ENCODE peak calls at places on chromosomes 11 and 22, in seven cellular contexts. M is omental fat pad, Y is WERI-Rb-1, X is brain microvascular endothelial cell, F is adrenal gland, D is kidney epithelial cell, L is fibroblast of mammary gland. N is an unnamed sample.

GRCh38 chr11:78652866-78653265 is 78.2 kb upstream of the NARS2 start:
- DNase-seq in Y (no peak), D (no peak), M (no peak), F (no peak), X (no peak), L (no peak), N (no peak)

GRCh38 chr11:109291553-109291952 is 130.4 kb upstream of the C11orf87 start:
- DNase-seq in D (no peak), Y (no peak), X (no peak), F (no peak), M (no peak), L (no peak), N (no peak)

GRCh38 chr11:1263036-1263435 is 40.2 kb downstream of the MUC5B start:
- DNase-seq in F (no peak), D (no peak), Y (no peak), X (no peak), L (no peak), M (no peak), N (no peak)

GRCh38 chr11:18204220-18204619 is 31.6 kb downstream of the MRGPRX4 start:
- DNase-seq in L (no peak), D (no peak), Y (no peak), F (no peak), X (no peak), M (no peak), N (no peak)

GRCh38 chr11:121655481-121656332 is 202.9 kb upstream of the SORL1-AS1 start:
- DNase-seq in X (peak), Y (peak), F (peak), L (peak), D (peak), M (peak), N (peak)

GRCh38 chr11:78332174-78332866 is 85.3 kb downstream of the GAB2 start:
- DNase-seq in X (no peak), F (no peak), D (no peak), Y (no peak), M (no peak), L (no peak), N (no peak)

GRCh38 chr11:8225589-8226036 is 38.1 kb downstream of the LMO1 start:
- DNase-seq in F (peak), Y (peak), L (peak), M (peak), X (peak), D (peak), N (peak)

GRCh38 chr11:103183981-103184592 is 74.9 kb downstream of the DYNC2H1 start:
- DNase-seq in X (no peak), L (no peak), F (no peak), D (no peak), Y (no peak), M (no peak), N (no peak)

GRCh38 chr11:127859941-127860354 is 727.4 kb downstream of the ETS1 start:
- DNase-seq in X (peak), D (no peak), M (no peak), Y (no peak), F (no peak), L (no peak), N (no peak)

GRCh38 chr11:117600261-117600783 is 196.7 kb downstream of the DSCAML1 start:
- DNase-seq in L (no peak), F (no peak), Y (peak), M (no peak), D (no peak), X (no peak), N (no peak)

GRCh38 chr11:131464024-131464423 is 93.6 kb downstream of the NTM start:
- DNase-seq in F (no peak), M (no peak), Y (no peak), D (no peak), L (no peak), X (no peak), N (no peak)

GRCh38 chr11:118876261-118876660 is 7.4 kb upstream of the CXCR5 start:
- DNase-seq in F (no peak), D (no peak), M (no peak), L (no peak), Y (no peak), X (no peak), N (no peak)

GRCh38 chr11:119460582-119460981 is 37.6 kb upstream of the THY1 start:
- DNase-seq in L (peak), F (no peak), Y (no peak), M (no peak), D (no peak), X (peak), N (no peak)

GRCh38 chr11:132559371-132560036 is 972.8 kb downstream of the OPCML start:
- DNase-seq in L (no peak), Y (peak), F (no peak), D (no peak), M (no peak), X (no peak), N (no peak)

DNA sequence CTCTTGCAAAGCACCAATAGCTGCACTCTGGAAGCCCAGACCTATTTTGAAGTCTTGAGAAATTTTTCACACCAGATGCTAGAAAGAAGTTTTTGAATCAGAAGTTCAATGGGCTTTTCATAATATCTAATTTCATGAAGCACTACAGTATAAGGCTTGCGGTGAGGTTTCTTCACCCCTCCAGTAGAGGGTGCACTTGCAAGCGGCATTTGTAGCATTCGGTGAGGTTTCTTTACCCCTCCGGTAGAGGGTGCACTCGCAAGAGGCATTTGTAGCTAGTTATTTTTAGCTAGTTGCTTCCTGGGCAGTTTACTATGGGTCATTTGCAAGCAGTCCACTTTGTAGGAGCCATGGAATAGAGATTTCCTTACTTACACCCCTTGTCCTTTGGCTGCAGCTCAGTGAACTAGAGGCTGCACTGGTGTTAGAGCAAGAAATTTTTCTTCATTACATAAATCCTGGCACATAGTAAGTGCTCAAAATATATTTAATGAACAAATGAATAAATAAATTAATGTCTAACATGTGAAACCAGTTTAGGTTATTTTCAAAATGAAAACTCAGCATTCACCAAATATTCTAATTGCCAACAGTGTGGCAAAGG is 7.8 kb upstream of the NOX4 start:
- DNase-seq in F (no peak), L (no peak), D (no peak), Y (no peak), X (no peak), M (no peak), N (no peak)
- TF ChIP-seq CTCF in F (no peak), L (peak), D (peak), Y (no peak), X (peak), M (no peak), N (no peak)

DNA sequence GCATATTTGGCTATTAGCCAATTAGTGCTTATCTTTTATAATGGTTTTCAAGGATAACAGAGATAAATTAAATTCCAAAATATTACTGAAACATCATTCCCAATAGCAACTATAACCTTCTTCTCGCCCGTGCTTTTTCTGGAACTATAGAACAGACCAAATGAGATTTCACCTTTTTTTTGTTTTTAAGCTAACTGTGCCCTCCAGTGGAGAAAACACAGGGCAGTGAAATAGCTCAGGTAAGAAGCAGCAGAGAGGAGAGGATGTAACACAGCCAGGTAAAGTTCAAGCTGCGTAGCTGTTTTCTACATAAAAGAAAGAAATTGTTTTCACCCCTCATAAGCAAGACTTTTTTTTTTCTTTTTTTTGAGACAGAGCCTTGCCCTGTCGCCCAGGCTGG is 28.2 kb downstream of the HSD17B12 start:
- DNase-seq in D (no peak), Y (no peak), M (no peak), X (no peak), L (no peak), F (no peak), N (no peak)
- TF ChIP-seq CTCF in D (no peak), Y (no peak), M (no peak), X (peak), L (peak), F (peak), N (peak)

GRCh38 chr22:45335021-45335818 is 25.5 kb downstream of the FAM118A start:
- DNase-seq in F (peak), Y (peak), M (no peak), L (no peak), D (no peak), X (no peak), N (peak)
- TF ChIP-seq CTCF in F (peak), Y (peak), M (no peak), L (no peak), D (no peak), X (peak), N (peak)

GRCh38 chr11:66339163-66339675 is 3.0 kb upstream of the RIN1 start:
- DNase-seq in X (no peak), F (no peak), L (no peak), Y (no peak), D (no peak), M (no peak), N (no peak)

GRCh38 chr11:66336234-66337102 is at the start of gene RIN1:
- DNase-seq in X (peak), L (peak), D (peak), Y (peak), M (no peak), F (peak), N (peak)

GRCh38 chr11:66338276-66339162 is 2.3 kb upstream of the RIN1 start:
- DNase-seq in D (no peak), L (no peak), M (no peak), Y (peak), X (no peak), F (no peak), N (no peak)

GRCh38 chr11:66335531-66336233 is 552 bp downstream of the RIN1 start:
- DNase-seq in D (no peak), M (no peak), Y (no peak), X (peak), L (peak), F (no peak), N (no peak)

DNA sequence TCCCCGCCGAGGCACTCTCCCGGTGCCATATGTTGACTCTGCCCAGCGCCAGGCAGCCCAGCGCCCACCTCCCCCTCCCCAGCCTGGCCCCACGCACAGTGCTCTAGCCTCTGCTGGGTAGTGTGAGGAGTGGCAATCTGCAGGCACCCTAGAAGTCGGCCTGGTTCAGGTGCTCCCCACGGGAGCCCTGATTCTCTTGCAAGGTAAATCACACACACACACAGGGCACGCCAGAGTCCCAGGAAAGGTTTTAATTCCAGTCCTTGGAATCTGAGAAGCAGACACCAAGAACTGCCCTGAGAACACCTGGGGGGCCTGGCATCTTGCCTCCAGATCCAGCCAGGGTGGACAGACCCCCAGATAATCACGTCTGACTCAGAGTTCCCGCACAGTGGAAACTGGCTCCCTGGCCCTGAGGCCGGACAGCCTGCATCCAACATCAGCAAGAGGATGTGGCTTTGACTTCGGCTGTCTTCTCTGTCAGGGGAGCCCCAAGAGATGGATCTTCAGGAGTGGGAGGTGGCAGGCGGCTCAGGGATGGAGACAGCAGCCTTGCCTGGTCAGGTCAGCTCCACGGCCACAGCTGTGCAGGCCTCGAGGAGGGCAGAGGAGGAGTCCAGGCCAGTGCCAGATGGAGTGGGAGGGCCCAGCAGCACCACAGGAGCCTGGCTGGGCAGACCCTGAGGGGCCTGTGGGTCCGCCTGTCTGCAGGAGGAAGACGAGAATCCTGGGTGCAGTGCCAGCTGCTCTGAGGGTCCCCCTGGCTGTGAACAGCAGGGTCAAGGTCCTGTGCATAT is 1.1 kb upstream of the RIN1 start:
- DNase-seq in X (peak), L (peak), D (no peak), Y (peak), F (no peak), M (no peak), N (no peak)
- TF ChIP-seq CTCF in X (peak), L (no peak), D (peak), Y (no peak), F (no peak), M (no peak), N (no peak)

GRCh38 chr22:22380098-22381030 is 128.2 kb downstream of the ZNF280B start:
- DNase-seq in X (no peak), M (no peak), Y (peak), D (no peak), L (no peak), F (no peak), N (no peak)
- TF ChIP-seq CTCF in X (peak), M (no peak), Y (peak), D (no peak), L (no peak), F (no peak), N (no peak)

GRCh38 chr22:43882122-43882767 is 9.6 kb downstream of the PNPLA5 start:
- DNase-seq in F (no peak), L (no peak), Y (peak), D (no peak), X (no peak), M (no peak), N (no peak)

GRCh38 chr22:43883719-43884415 is 7.9 kb downstream of the PNPLA5 start:
- DNase-seq in X (no peak), L (no peak), D (no peak), F (no peak), Y (no peak), M (no peak), N (no peak)

GRCh38 chr22:43881091-43882061 is 10.4 kb downstream of the PNPLA5 start:
- DNase-seq in D (no peak), M (no peak), X (no peak), Y (peak), L (no peak), F (no peak), N (no peak)

GRCh38 chr22:43884600-43885318 is 7.1 kb downstream of the PNPLA5 start:
- DNase-seq in F (peak), X (peak), D (no peak), Y (peak), L (peak), M (peak), N (peak)

DNA sequence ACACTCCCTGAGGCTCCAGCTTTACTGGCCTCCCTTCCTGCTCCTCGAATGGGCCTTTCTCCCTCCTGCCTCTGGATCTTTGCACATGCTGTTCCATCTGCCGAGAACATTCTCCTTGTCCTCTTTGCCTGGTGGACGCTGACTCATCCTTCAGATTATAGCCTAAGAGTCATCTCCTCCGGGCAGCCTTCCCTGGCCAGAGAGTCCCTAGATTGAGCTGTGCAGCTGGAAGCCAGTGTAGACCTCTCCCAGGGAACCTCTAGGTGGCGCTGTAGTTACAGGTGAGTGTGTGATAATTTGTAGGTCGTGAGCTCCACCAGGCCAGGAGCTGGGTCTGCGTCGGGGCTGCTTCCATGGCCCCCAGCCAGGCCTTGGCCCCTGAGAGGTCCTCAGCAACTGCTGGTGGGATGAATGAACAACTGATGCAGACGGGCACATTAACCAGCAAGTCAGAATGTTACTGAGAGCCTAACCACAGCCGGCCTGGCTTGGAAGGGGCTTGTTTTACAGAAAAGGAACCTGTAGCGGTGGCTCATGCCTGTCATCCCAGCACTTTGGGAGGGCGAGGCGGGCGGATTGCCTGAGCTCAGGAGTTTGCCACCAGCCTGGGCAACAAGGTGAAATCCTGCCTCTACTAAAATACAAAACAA is 8.7 kb downstream of the PNPLA5 start:
- DNase-seq in D (peak), M (no peak), Y (peak), F (peak), L (peak), X (peak), N (no peak)
- TF ChIP-seq CTCF in D (peak), M (no peak), Y (peak), F (peak), L (peak), X (peak), N (peak)